ENCODE peak calls at places on chromosomes 12 and 14, in eight cellular contexts. Z, R, X, A, D, E, J and B are unnamed samples.

GRCh38 chr12:101935769-101936741 is 58.7 kb downstream of the DRAM1 start:
- DNase-seq in E (peak), D (no peak), R (peak), A (peak), J (no peak), Z (no peak), X (peak), B (peak)

GRCh38 chr14:60951781-60952435 is 29.0 kb downstream of the TRMT5 start:
- DNase-seq in J (no peak), E (no peak), R (no peak), D (no peak), Z (no peak), X (no peak), A (no peak), B (no peak)

GRCh38 chr12:86193931-86194330 is 62.3 kb downstream of the MGAT4C start:
- DNase-seq in J (no peak), D (no peak), R (no peak), X (peak), E (no peak), A (no peak), Z (no peak), B (no peak)

GRCh38 chr14:91987192-91987591 is 39.7 kb upstream of the FBLN5 start:
- DNase-seq in D (no peak), X (no peak), Z (no peak), E (no peak), J (no peak), R (no peak), A (no peak), B (no peak)

GRCh38 chr14:45204241-45204640 is 48.8 kb downstream of the MIS18BP1 start:
- DNase-seq in E (no peak), A (no peak), Z (no peak), D (no peak), R (no peak), X (no peak), J (no peak), B (no peak)

GRCh38 chr12:107884769-107885694 is 110.5 kb downstream of the ASCL4 start:
- DNase-seq in D (peak), R (peak), A (no peak), J (peak), X (peak), E (no peak), Z (peak), B (peak)

GRCh38 chr12:115998119-115998633 is 279.3 kb downstream of the MED13L start:
- DNase-seq in E (peak), Z (no peak), A (peak), R (peak), X (peak), J (peak), D (no peak), B (peak)

GRCh38 chr14:55316528-55316927 is 45.3 kb downstream of the FBXO34 start:
- DNase-seq in Z (no peak), E (no peak), X (no peak), D (no peak), R (no peak), J (no peak), A (no peak), B (no peak)

GRCh38 chr14:35750202-35750904 is 58.7 kb downstream of the RALGAPA1 start:
- DNase-seq in R (no peak), D (no peak), Z (no peak), E (no peak), X (no peak), J (no peak), A (no peak), B (no peak)

GRCh38 chr12:92899388-92900001 is 29.6 kb downstream of the EEA1 start:
- DNase-seq in R (no peak), Z (no peak), A (peak), J (peak), D (no peak), X (peak), E (peak), B (no peak)

GRCh38 chr12:123046431-123046830 is 66.0 kb downstream of the ARL6IP4 start:
- DNase-seq in X (no peak), Z (no peak), J (no peak), E (no peak), R (no peak), D (no peak), A (no peak), B (no peak)

GRCh38 chr14:98112211-98112780 is 1159.7 kb downstream of the BCL11B start:
- DNase-seq in A (no peak), R (peak), E (no peak), Z (no peak), X (no peak), J (no peak), D (no peak), B (no peak)

GRCh38 chr14:21041676-21042433 is at the start of gene RNASE7:
- DNase-seq in X (no peak), A (no peak), Z (no peak), E (no peak), D (no peak), R (no peak), J (no peak), B (no peak)

GRCh38 chr12:27790179-27790578 is 10.1 kb upstream of the MANSC4 start:
- DNase-seq in E (no peak), Z (no peak), X (no peak), J (no peak), A (no peak), D (no peak), R (no peak), B (no peak)

GRCh38 chr14:99654235-99655000 is 9.5 kb downstream of the HHIPL1 start:
- DNase-seq in J (peak), E (peak), X (peak), A (peak), Z (no peak), D (peak), R (no peak), B (no peak)

GRCh38 chr12:95633049-95633545 is 81.8 kb upstream of the USP44 start:
- DNase-seq in R (peak), X (peak), J (peak), D (peak), E (no peak), Z (no peak), A (peak), B (no peak)

GRCh38 chr14:64745511-64746041 is 41.4 kb downstream of the PLEKHG3 start:
- DNase-seq in D (no peak), Z (no peak), J (no peak), X (peak), E (no peak), A (no peak), R (no peak), B (no peak)
- TF ChIP-seq CTCF in D (no peak), Z (no peak), J (peak), X (peak), E (no peak), A (peak), R (no peak), B (no peak)

DNA sequence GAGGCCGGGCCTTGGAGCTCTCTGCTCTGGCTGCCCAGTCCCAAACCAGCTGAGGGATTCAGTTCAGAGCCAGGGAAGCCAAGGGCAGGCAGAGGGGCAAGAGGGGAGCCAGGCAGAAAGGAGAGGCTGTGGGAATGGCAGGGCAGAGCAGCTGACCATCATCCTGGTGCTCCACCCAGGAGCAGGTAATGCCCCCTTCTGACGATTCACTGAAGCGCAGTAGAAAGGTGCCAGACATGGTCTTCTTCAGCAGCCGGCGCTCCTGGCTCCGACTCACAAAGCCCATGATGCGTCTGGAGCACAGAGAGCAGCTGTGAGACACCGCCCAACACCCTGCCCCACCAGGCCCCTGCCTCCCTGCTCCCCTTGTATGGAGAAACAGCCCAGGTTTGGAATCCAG is 8.0 kb downstream of the IL23A start:
- DNase-seq in X (no peak), A (no peak), E (no peak), J (no peak), D (no peak), Z (no peak), R (peak), B (no peak)
- TF ChIP-seq CTCF in X (no peak), A (no peak), E (no peak), J (no peak), D (no peak), Z (no peak), R (peak), B (no peak)

GRCh38 chr14:104075530-104076151 is 9.9 kb upstream of the ASPG start:
- DNase-seq in R (no peak), Z (no peak), X (peak), A (no peak), E (no peak), J (no peak), D (no peak), B (peak)
- TF ChIP-seq CTCF in R (peak), Z (peak), X (peak), A (peak), E (no peak), J (peak), D (peak), B (no peak)

GRCh38 chr14:70887207-70888150 is 19.8 kb upstream of the PCNX1 start:
- DNase-seq in D (no peak), X (peak), J (no peak), R (no peak), A (no peak), Z (no peak), E (no peak), B (no peak)

GRCh38 chr14:70888681-70889175 is 18.5 kb upstream of the PCNX1 start:
- DNase-seq in Z (no peak), E (no peak), D (no peak), J (no peak), X (peak), R (no peak), A (no peak), B (no peak)

GRCh38 chr14:70886421-70887206 is 20.6 kb upstream of the PCNX1 start:
- DNase-seq in X (no peak), R (peak), E (no peak), Z (no peak), J (no peak), A (no peak), D (no peak), B (no peak)

GRCh38 chr14:70889555-70889954 is 17.7 kb upstream of the PCNX1 start:
- DNase-seq in A (no peak), E (no peak), Z (no peak), D (no peak), X (no peak), R (no peak), J (no peak), B (no peak)

DNA sequence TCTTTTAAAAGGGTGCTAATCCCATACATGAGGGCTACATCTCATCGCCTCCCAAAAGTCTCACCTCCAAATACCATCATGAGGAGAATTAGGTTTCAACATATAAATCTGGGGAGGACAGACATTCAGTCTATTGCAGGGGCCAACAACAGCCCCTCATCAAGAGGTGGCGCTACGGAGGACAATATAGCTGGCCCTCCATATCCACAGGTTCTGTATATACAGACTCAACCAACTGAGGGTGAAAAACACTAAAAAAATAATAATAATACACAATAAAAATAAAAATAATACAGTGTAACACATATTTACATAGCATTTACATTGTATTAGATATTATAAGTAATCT is 19.1 kb upstream of the PCNX1 start:
- DNase-seq in A (no peak), J (no peak), X (no peak), R (no peak), Z (no peak), D (no peak), E (no peak), B (no peak)
- TF ChIP-seq CTCF in A (no peak), J (no peak), X (peak), R (no peak), Z (no peak), D (no peak), E (no peak), B (peak)

GRCh38 chr14:65415613-65416012 is 3.1 kb downstream of the FUT8 start:
- DNase-seq in D (no peak), J (no peak), Z (no peak), X (no peak), E (no peak), R (no peak), A (no peak), B (no peak)

GRCh38 chr14:65412189-65412846 is at the start of gene FUT8:
- DNase-seq in X (peak), Z (peak), J (peak), R (peak), E (peak), D (peak), A (peak), B (peak)

GRCh38 chr14:65412881-65413738 is 580 bp downstream of the FUT8 start:
- DNase-seq in R (peak), E (peak), J (peak), A (no peak), Z (peak), D (peak), X (peak), B (peak)

GRCh38 chr14:65413739-65414045 is 1.2 kb downstream of the FUT8 start:
- DNase-seq in J (no peak), Z (no peak), E (no peak), D (no peak), R (no peak), A (no peak), X (no peak), B (no peak)

DNA sequence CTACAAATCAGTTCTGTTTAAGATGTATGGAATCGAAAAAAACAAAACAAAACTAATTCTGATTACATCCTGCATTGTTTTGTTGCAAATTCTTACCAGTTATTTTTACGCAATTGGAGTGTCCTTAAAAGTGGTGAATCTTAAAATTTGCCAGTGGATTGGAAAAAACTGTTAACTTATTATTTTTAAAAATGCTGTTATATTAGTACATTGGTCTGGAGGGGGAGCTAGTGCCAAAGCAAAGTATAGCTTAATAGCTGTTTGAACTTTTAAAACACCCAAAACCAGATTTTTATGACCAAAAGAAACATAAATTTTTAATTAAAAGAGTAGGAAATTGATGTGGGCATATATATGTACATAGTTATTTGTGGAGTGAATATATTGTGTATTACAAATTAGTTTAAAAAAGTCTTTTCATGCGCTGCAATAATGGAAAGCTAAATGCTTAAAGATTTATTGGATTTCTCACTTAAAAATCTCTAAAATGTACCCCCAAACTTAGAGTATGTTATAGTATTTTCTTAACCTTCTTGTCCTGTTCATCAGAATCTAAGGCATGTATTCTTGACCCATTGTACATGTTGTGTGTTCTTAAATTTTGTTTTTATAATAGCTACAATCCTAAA is 2.5 kb downstream of the FUT8 start:
- DNase-seq in R (peak), E (no peak), Z (no peak), X (peak), J (peak), D (no peak), A (no peak), B (peak)
- TF ChIP-seq CTCF in R (peak), E (peak), Z (peak), X (peak), J (peak), D (peak), A (peak), B (peak)

GRCh38 chr12:118979763-118980406 is 1.5 kb upstream of the SRRM4 start:
- DNase-seq in E (no peak), A (no peak), J (peak), D (peak), Z (peak), R (peak), X (peak), B (peak)
- TF ChIP-seq CTCF in E (no peak), A (peak), J (peak), D (peak), Z (peak), R (peak), X (peak), B (peak)